ENCODE peak calls at places on chromosomes 13 and 19, in eight cellular contexts. R, O, S, F, B, V, E and L are unnamed samples.
A peak's percentile ranks its signal among the peaks of the same experiment; 100 is the strongest.

GRCh38 chr19:47540748-47541147 is 25.9 kb upstream of the NAPA start:
- DNase-seq in R (peak; percentile 35), O (peak; percentile 66), S (peak; percentile 48), F (no peak), B (peak; percentile 36), V (peak; percentile 74), E (no peak), L (no peak)

GRCh38 chr19:4911314-4911713 is 2.0 kb downstream of the UHRF1 start:
- DNase-seq in R (no peak), O (no peak), S (no peak), F (no peak), B (no peak), V (peak; percentile 48), E (no peak), L (no peak)

GRCh38 chr13:107020393-107020792 is 452.5 kb upstream of the ARGLU1 start:
- DNase-seq in R (no peak), O (no peak), S (no peak), F (no peak), B (no peak), V (no peak), E (no peak), L (no peak)

GRCh38 chr13:84393981-84394625 is 511.8 kb upstream of the SLITRK1 start:
- DNase-seq in R (no peak), O (no peak), S (no peak), F (no peak), B (no peak), V (no peak), E (no peak), L (no peak)

GRCh38 chr19:52464798-52465470 is 11.6 kb downstream of the ZNF578 start:
- DNase-seq in R (peak; percentile 66), O (no peak), S (no peak), F (no peak), B (peak; percentile 73), V (no peak), E (no peak), L (no peak)

GRCh38 chr13:30720470-30720869 is 14.9 kb upstream of the ALOX5AP start:
- DNase-seq in R (no peak), O (no peak), S (no peak), F (no peak), B (no peak), V (no peak), E (no peak), L (no peak)

GRCh38 chr13:111531505-111531904 is 211.1 kb downstream of the TEX29 start:
- DNase-seq in R (peak; percentile 11), O (peak; percentile 3), S (no peak), F (no peak), B (no peak), V (peak; percentile 20), E (no peak), L (no peak)

GRCh38 chr19:17249887-17250548 is 4.3 kb upstream of the NR2F6 start:
- DNase-seq in R (no peak), O (no peak), S (no peak), F (no peak), B (no peak), V (no peak), E (no peak), L (no peak)

GRCh38 chr19:10461047-10461949 is 41.0 kb downstream of the PDE4A start:
- DNase-seq in R (peak; percentile 96), O (peak; percentile 96), S (peak; percentile 93), F (peak; percentile 79), B (peak; percentile 99), V (peak; percentile 97), E (peak; percentile 89), L (peak; percentile 98)

GRCh38 chr13:36357692-36358091 is 11.5 kb upstream of the SPART start:
- DNase-seq in R (no peak), O (peak; percentile 69), S (no peak), F (no peak), B (no peak), V (no peak), E (no peak), L (no peak)

GRCh38 chr13:60165391-60166099 is 1.8 kb upstream of the DIAPH3 start:
- DNase-seq in R (no peak), O (peak; percentile 74), S (no peak), F (no peak), B (no peak), V (no peak), E (no peak), L (no peak)

GRCh38 chr19:42516771-42517170 is 11.5 kb downstream of the CEACAM1 start:
- DNase-seq in R (no peak), O (no peak), S (no peak), F (no peak), B (no peak), V (no peak), E (no peak), L (no peak)

GRCh38 chr19:10009269-10009665 is 1.0 kb downstream of the COL5A3 start:
- DNase-seq in R (peak; percentile 80), O (peak; percentile 93), S (peak; percentile 87), F (peak; percentile 62), B (peak; percentile 79), V (peak; percentile 85), E (no peak), L (peak; percentile 61)

GRCh38 chr19:56837892-56838679 is 2.4 kb downstream of the PEG3 start:
- DNase-seq in R (no peak), O (peak; percentile 78), S (peak; percentile 4), F (peak; percentile 80), B (no peak), V (peak; percentile 24), E (no peak), L (peak; percentile 22)

GRCh38 chr19:12126707-12127106 is 13.4 kb downstream of the ZNF20 start:
- DNase-seq in R (peak; percentile 24), O (peak; percentile 11), S (no peak), F (peak; percentile 34), B (peak; percentile 22), V (peak; percentile 26), E (no peak), L (peak; percentile 26)

GRCh38 chr19:11833541-11833940 is 15.0 kb upstream of the ZNF439 start:
- DNase-seq in R (no peak), O (no peak), S (no peak), F (no peak), B (no peak), V (no peak), E (no peak), L (no peak)

GRCh38 chr13:43307921-43308433 is 284.6 kb downstream of the DNAJC15 start:
- DNase-seq in R (peak; percentile 80), O (peak; percentile 91), S (peak; percentile 90), F (peak; percentile 55), B (no peak), V (peak; percentile 95), E (no peak), L (peak; percentile 67)

GRCh38 chr13:73254827-73255226 is 196.0 kb downstream of the KLF5 start:
- DNase-seq in R (no peak), O (no peak), S (no peak), F (no peak), B (no peak), V (no peak), E (no peak), L (no peak)

GRCh38 chr13:113157929-113158747 is at the start of gene PROZ:
- DNase-seq in R (no peak), O (no peak), S (no peak), F (no peak), B (no peak), V (no peak), E (no peak), L (no peak)

DNA sequence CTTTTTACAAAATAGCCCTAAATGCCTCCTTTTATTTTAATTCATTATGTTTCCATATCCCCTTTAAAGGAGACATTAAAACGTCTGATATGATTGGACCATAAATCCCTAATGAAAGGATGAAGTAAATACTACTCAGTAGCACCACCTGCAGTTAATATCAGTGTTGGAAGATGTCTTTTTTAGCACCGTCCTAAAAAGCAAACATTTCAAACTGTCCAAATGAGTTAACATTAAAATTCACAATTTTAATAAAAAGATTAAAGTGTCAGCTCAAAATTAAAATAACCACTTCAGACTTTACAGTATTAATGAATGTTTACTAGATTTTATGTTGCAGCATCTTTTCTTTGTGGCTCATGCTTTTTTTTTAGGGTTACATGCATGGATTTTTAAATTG is 12.3 kb downstream of the ZNF507 start:
- DNase-seq in R (no peak), O (no peak), S (no peak), F (no peak), B (no peak), V (peak; percentile 43), E (no peak), L (no peak)
- TF ChIP-seq CTCF in R (peak; percentile 36), O (peak; percentile 14), S (no peak), F (peak; percentile 20), B (no peak), V (peak; percentile 42), E (no peak), L (no peak)

DNA sequence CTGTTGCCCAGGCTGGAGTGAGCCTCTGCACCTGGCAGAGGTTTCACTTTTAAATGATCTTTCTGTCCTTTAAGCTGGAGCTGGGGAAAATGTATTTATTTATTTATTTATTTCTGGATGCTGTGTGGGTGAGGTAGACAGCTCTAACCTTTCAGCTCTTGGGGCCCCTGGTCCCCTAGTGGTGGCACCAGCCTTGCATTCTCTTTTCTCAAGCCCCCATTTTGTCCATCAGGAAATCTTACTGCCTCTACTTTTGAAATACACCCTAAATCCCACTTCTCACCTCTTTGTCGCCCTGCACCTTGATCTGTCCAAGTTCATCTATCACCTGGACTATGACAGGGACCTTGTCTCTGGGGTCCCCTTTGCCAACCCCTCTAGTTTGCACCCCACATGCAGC is 2.1 kb upstream of the B9D2 start:
- DNase-seq in R (no peak), O (no peak), S (no peak), F (no peak), B (no peak), V (no peak), E (no peak), L (no peak)
- TF ChIP-seq CTCF in R (peak; percentile 14), O (peak; percentile 14), S (no peak), F (no peak), B (peak; percentile 7), V (peak; percentile 18), E (peak; percentile 28), L (no peak)

GRCh38 chr13:33066329-33066728 is 50.1 kb downstream of the KL start:
- DNase-seq in R (no peak), O (no peak), S (no peak), F (no peak), B (no peak), V (no peak), E (no peak), L (no peak)

GRCh38 chr13:33072282-33072681 is 56.1 kb downstream of the KL start:
- DNase-seq in R (no peak), O (no peak), S (no peak), F (no peak), B (no peak), V (no peak), E (no peak), L (no peak)

GRCh38 chr13:33072759-33073158 is 56.5 kb downstream of the KL start:
- DNase-seq in R (no peak), O (no peak), S (no peak), F (no peak), B (no peak), V (no peak), E (no peak), L (no peak)

GRCh38 chr13:33070713-33071112 is 54.5 kb downstream of the KL start:
- DNase-seq in R (no peak), O (no peak), S (no peak), F (no peak), B (no peak), V (peak; percentile 13), E (no peak), L (no peak)

GRCh38 chr13:33069365-33069764 is 53.1 kb downstream of the KL start:
- DNase-seq in R (no peak), O (no peak), S (no peak), F (no peak), B (no peak), V (peak; percentile 48), E (no peak), L (peak; percentile 27)
- TF ChIP-seq CTCF in R (peak; percentile 7), O (peak; percentile 25), S (no peak), F (peak; percentile 12), B (peak; percentile 34), V (peak; percentile 44), E (no peak), L (peak; percentile 16)

GRCh38 chr13:48928781-48929430 is 46.8 kb upstream of the FNDC3A start:
- DNase-seq in R (no peak), O (no peak), S (no peak), F (no peak), B (no peak), V (no peak), E (no peak), L (no peak)
- TF ChIP-seq CTCF in R (no peak), O (no peak), S (no peak), F (no peak), B (no peak), V (no peak), E (no peak), L (no peak)